ENCODE peak calls at places on chromosomes 16 and 17, in seven cellular contexts. J is nucleus accumbens, C is OCI-M1, W is AG08396, N is globus pallidus, V is AG08395, S is GOT3. Q is an unnamed sample.

GRCh38 chr16:12002447-12003006 is 26.0 kb downstream of the SNX29 start:
- DNase-seq in J (no peak), C (peak), W (no peak), N (no peak), V (peak), S (no peak), Q (no peak)

GRCh38 chr16:66408181-66409048 is 18.7 kb upstream of the BEAN1 start:
- DNase-seq in J (no peak), C (peak), W (no peak), N (peak), V (peak), S (no peak), Q (peak)

GRCh38 chr17:80460286-80460881 is 16.0 kb downstream of the NPTX1 start:
- DNase-seq in J (no peak), C (no peak), W (peak), N (peak), V (no peak), S (no peak), Q (no peak)

GRCh38 chr16:508884-509736 is 18.4 kb upstream of the CAPN15 start:
- DNase-seq in J (no peak), C (no peak), W (no peak), N (no peak), V (no peak), S (no peak), Q (no peak)

GRCh38 chr17:65064452-65065019 is 8.0 kb upstream of the GNA13 start:
- DNase-seq in J (no peak), C (peak), W (peak), N (no peak), V (peak), S (no peak), Q (peak)

GRCh38 chr17:64492481-64493109 is 4.3 kb downstream of the POLG2 start:
- DNase-seq in J (no peak), C (peak), W (no peak), N (no peak), V (no peak), S (no peak), Q (no peak)

GRCh38 chr17:80372456-80372855 is 42.5 kb upstream of the ENDOV start:
- DNase-seq in J (no peak), C (no peak), W (no peak), N (no peak), V (no peak), S (no peak), Q (no peak)

GRCh38 chr17:34584805-34585416 is 5.5 kb downstream of the TMEM132E start:
- DNase-seq in J (no peak), C (peak), W (peak), N (no peak), V (peak), S (no peak), Q (peak)

GRCh38 chr16:87791295-87792204 is 25.8 kb upstream of the KLHDC4 start:
- DNase-seq in J (peak), C (no peak), W (no peak), N (peak), V (no peak), S (no peak), Q (no peak)

GRCh38 chr17:66636111-66636510 is 198.8 kb upstream of the CACNG5 start:
- DNase-seq in J (no peak), C (no peak), W (peak), N (no peak), V (peak), S (no peak), Q (peak)

GRCh38 chr16:67430504-67431076 is 331 bp upstream of the HSD11B2 start:
- DNase-seq in J (no peak), C (no peak), W (no peak), N (no peak), V (no peak), S (no peak), Q (peak)

Q was measured in SW480.